ENCODE peak calls at places on chromosomes 6 and 20, in ten cellular contexts. I is Peyer's patch, B is IMR-90, E is transverse colon, Q is ovary, O is adrenal gland, S is HCT116, X is breast epithelium, G is uterus, W is stomach. Z is an unnamed sample.
A peak's percentile ranks its signal among the peaks of the same experiment; 100 is the strongest.

GRCh38 chr6:41668968-41669367 is 30.7 kb downstream of the MDFI start:
- DNase-seq in I (no peak), B (no peak), E (no peak), Q (no peak), O (no peak), S (no peak), X (no peak), G (no peak), W (no peak), Z (no peak)

GRCh38 chr20:57988828-57989227 is 239.6 kb downstream of the ANKRD60 start:
- DNase-seq in I (no peak), B (no peak), E (no peak), Q (no peak), O (no peak), S (no peak), X (no peak), G (no peak), W (no peak), Z (no peak)

GRCh38 chr20:52801628-52802006 is 170.5 kb upstream of the TSHZ2 start:
- DNase-seq in I (no peak), B (no peak), E (no peak), Q (no peak), O (peak; percentile 46), S (no peak), X (no peak), G (no peak), W (peak; percentile 50), Z (no peak)

GRCh38 chr6:16238658-16239089 is 287 bp downstream of the GMPR start:
- DNase-seq in I (peak; percentile 18), B (no peak), E (no peak), Q (no peak), O (no peak), S (no peak), X (no peak), G (no peak), W (no peak), Z (no peak)

GRCh38 chr20:6731951-6732580 is 35.4 kb upstream of the BMP2 start:
- DNase-seq in I (no peak), B (no peak), E (peak; percentile 24), Q (peak; percentile 51), O (peak; percentile 22), S (no peak), X (no peak), G (peak; percentile 73), W (no peak), Z (peak; percentile 35)

GRCh38 chr6:106488494-106489369 is 128.2 kb downstream of the CRYBG1 start:
- DNase-seq in I (no peak), B (no peak), E (no peak), Q (no peak), O (no peak), S (no peak), X (no peak), G (no peak), W (no peak), Z (no peak)

GRCh38 chr20:58407966-58408557 is 19.0 kb downstream of the VAPB start:
- DNase-seq in I (no peak), B (no peak), E (no peak), Q (no peak), O (no peak), S (no peak), X (no peak), G (no peak), W (no peak), Z (no peak)

GRCh38 chr6:157452096-157452495 is 71.1 kb downstream of the ZDHHC14 start:
- DNase-seq in I (no peak), B (no peak), E (no peak), Q (no peak), O (no peak), S (no peak), X (no peak), G (no peak), W (no peak), Z (no peak)

GRCh38 chr6:10425973-10426780 is 11.3 kb upstream of the TFAP2A start:
- DNase-seq in I (no peak), B (no peak), E (peak; percentile 38), Q (no peak), O (no peak), S (no peak), X (peak; percentile 77), G (no peak), W (peak; percentile 55), Z (peak; percentile 50)
- TF ChIP-seq POLR2A in I (no peak), B (no peak), E (no peak), Q (no peak), O (no peak), S (no peak), X (no peak), G (no peak), W (no peak), Z (no peak)

GRCh38 chr6:148745926-148746325 is 904 bp upstream of the UST start:
- DNase-seq in I (no peak), B (no peak), E (no peak), Q (no peak), O (no peak), S (no peak), X (no peak), G (no peak), W (no peak), Z (no peak)
- H3K27ac ChIP-seq in I (peak overlapping the region; percentile 74), B (peak overlapping the region; percentile 72), E (peak overlapping the region; percentile 87), Q (peak overlapping the region; percentile 1), O (peak overlapping the region; percentile 75), S (peak overlapping the region; percentile 73), X (peak overlapping the region; percentile 74), G (peak overlapping the region; percentile 94), W (peak overlapping the region; percentile 76), Z (peak overlapping the region; percentile 96)

GRCh38 chr20:51404297-51405060 is 138.0 kb downstream of the NFATC2 start:
- DNase-seq in I (peak; percentile 87), B (no peak), E (peak; percentile 73), Q (no peak), O (no peak), S (no peak), X (no peak), G (no peak), W (peak; percentile 55), Z (no peak)
- TF ChIP-seq POLR2A in I (no peak), B (no peak), E (no peak), Q (no peak), O (no peak), S (no peak), X (no peak), G (no peak), W (no peak), Z (no peak)

GRCh38 chr6:36851632-36852031 is 12.4 kb upstream of the CPNE5 start:
- DNase-seq in I (no peak), B (no peak), E (no peak), Q (peak; percentile 40), O (no peak), S (no peak), X (no peak), G (peak; percentile 65), W (no peak), Z (no peak)

GRCh38 chr6:36853325-36853724 is 14.1 kb upstream of the CPNE5 start:
- DNase-seq in I (no peak), B (peak; percentile 90), E (no peak), Q (peak; percentile 36), O (no peak), S (no peak), X (no peak), G (peak; percentile 61), W (no peak), Z (no peak)

GRCh38 chr6:36850001-36850400 is 10.8 kb upstream of the CPNE5 start:
- DNase-seq in I (no peak), B (no peak), E (no peak), Q (no peak), O (no peak), S (no peak), X (no peak), G (peak; percentile 13), W (no peak), Z (no peak)

GRCh38 chr6:36851149-36851614 is 11.9 kb upstream of the CPNE5 start:
- DNase-seq in I (no peak), B (peak; percentile 72), E (peak; percentile 46), Q (peak; percentile 48), O (peak; percentile 62), S (peak; percentile 37), X (no peak), G (peak; percentile 56), W (peak; percentile 49), Z (peak; percentile 51)

DNA sequence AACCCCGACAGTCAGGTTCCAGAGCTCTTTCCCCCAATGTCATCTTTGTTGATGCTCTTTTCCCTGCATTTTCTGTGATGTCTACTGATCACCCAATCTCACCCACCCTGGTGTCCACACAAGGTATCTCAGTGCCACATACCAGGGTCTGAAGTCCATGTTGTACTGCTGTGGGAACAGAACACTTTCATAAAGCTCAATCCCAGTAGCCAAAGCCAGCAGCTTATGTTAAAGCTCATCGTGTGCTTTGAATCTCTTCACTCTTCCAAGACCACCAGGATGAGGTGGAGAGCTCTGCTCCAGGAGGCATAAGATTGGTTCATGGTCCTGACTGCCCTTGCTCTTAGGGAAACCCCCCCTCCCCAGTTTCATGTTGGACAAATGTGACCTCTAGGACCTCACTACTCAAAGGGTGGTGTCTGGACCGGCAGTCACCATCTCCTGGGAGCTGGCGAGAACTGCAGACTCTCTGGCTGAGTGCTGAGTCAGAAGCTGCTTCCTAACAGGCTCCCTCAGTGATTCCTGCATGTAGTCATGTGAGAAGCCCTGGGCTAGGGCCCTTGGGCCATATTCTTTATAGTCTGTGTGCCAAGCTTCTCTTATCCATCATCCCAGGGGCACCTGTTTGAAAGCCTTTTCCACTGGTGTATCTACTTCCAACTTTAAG is 13.4 kb upstream of the CPNE5 start:
- DNase-seq in I (no peak), B (peak; percentile 79), E (no peak), Q (no peak), O (no peak), S (no peak), X (no peak), G (peak; percentile 42), W (no peak), Z (no peak)
- H3K27ac ChIP-seq in I (peak overlapping the region; percentile 10), B (peak overlapping the region; percentile 45), E (no peak overlapping the region), Q (peak overlapping the region; percentile 29), O (no peak overlapping the region), S (no peak overlapping the region), X (peak overlapping the region; percentile 81), G (peak overlapping the region; percentile 82), W (no peak overlapping the region), Z (no peak overlapping the region)

GRCh38 chr6:10599046-10599445 is 77.9 kb downstream of the GCNT2 start:
- DNase-seq in I (no peak), B (no peak), E (no peak), Q (no peak), O (no peak), S (no peak), X (no peak), G (no peak), W (no peak), Z (no peak)

GRCh38 chr6:10598084-10598960 is 77.2 kb downstream of the GCNT2 start:
- DNase-seq in I (no peak), B (no peak), E (no peak), Q (no peak), O (no peak), S (no peak), X (no peak), G (no peak), W (no peak), Z (no peak)

GRCh38 chr6:10595731-10596664 is 74.8 kb downstream of the GCNT2 start:
- DNase-seq in I (no peak), B (peak; percentile 10), E (no peak), Q (no peak), O (no peak), S (no peak), X (no peak), G (no peak), W (no peak), Z (no peak)

GRCh38 chr6:10603265-10603664 is 82.1 kb downstream of the GCNT2 start:
- DNase-seq in I (no peak), B (no peak), E (no peak), Q (no peak), O (no peak), S (no peak), X (no peak), G (no peak), W (no peak), Z (no peak)

GRCh38 chr6:10597499-10598001 is 76.4 kb downstream of the GCNT2 start:
- DNase-seq in I (no peak), B (no peak), E (no peak), Q (no peak), O (no peak), S (no peak), X (no peak), G (no peak), W (no peak), Z (no peak)
- TF ChIP-seq POLR2A in I (no peak), B (no peak), E (no peak), Q (no peak), O (no peak), S (no peak), X (no peak), G (no peak), W (no peak), Z (no peak)

Z was measured in thyroid gland.